ENCODE peak calls at places on chromosomes 12 and 14, in seven cellular contexts. T, K, M, Y, V, W and A are unnamed samples.

GRCh38 chr14:50804181-50804721 is 26.7 kb downstream of the NIN start:
- DNase-seq in W (no peak), M (no peak), V (no peak), K (no peak), Y (no peak), T (peak; percentile 78), A (no peak)

GRCh38 chr12:132711169-132711843 is 664 bp downstream of the PGAM5 start:
- DNase-seq in K (peak; percentile 37), Y (peak; percentile 72), W (no peak), V (no peak), M (no peak), T (peak; percentile 40), A (no peak)

GRCh38 chr12:93785262-93786010 is 108.3 kb downstream of the CRADD start:
- DNase-seq in Y (no peak), T (peak; percentile 90), K (peak; percentile 75), W (no peak), V (peak; percentile 85), M (peak; percentile 63), A (no peak)

GRCh38 chr12:68478516-68479260 is 132.0 kb upstream of the RAP1B start:
- DNase-seq in K (no peak), V (no peak), W (no peak), T (no peak), M (no peak), Y (no peak), A (no peak)

GRCh38 chr14:31605702-31606101 is 44.5 kb downstream of the NUBPL start:
- DNase-seq in K (no peak), Y (no peak), W (no peak), M (no peak), V (no peak), T (no peak), A (no peak)

GRCh38 chr12:52336641-52337040 is 15.4 kb upstream of the KRT83 start:
- DNase-seq in K (no peak), M (no peak), V (no peak), T (no peak), Y (no peak), W (no peak), A (no peak)

GRCh38 chr14:88852632-88853031 is 28.2 kb downstream of the TTC8 start:
- DNase-seq in M (no peak), T (no peak), K (no peak), V (no peak), W (no peak), Y (no peak), A (no peak)

GRCh38 chr12:14949631-14950030 is 11.3 kb upstream of the ERP27 start:
- DNase-seq in K (no peak), W (no peak), T (no peak), Y (no peak), M (no peak), V (no peak), A (no peak)

GRCh38 chr14:37129047-37129446 is 43.4 kb downstream of the SLC25A21 start:
- DNase-seq in V (no peak), Y (no peak), K (no peak), M (no peak), W (no peak), T (no peak), A (no peak)

GRCh38 chr14:74974364-74975058 is 19.1 kb upstream of the PGF start:
- DNase-seq in T (no peak), W (no peak), M (no peak), V (no peak), Y (no peak), K (no peak), A (no peak)

GRCh38 chr12:48349471-48349870 is 1.2 kb downstream of the ZNF641 start:
- DNase-seq in Y (no peak), V (no peak), K (no peak), T (peak; percentile 19), W (no peak), M (no peak), A (no peak)

GRCh38 chr12:122051231-122051876 is 27.2 kb upstream of the MLXIP start:
- DNase-seq in K (no peak), W (no peak), M (peak; percentile 25), T (peak; percentile 39), Y (no peak), V (no peak), A (no peak)

GRCh38 chr14:37602605-37603453 is 7.4 kb downstream of the TTC6 start:
- DNase-seq in M (peak; percentile 98), V (no peak), K (no peak), W (no peak), T (no peak), Y (no peak), A (no peak)

GRCh38 chr12:8894378-8894777 is 19.9 kb upstream of the PHC1 start:
- DNase-seq in T (no peak), Y (no peak), W (no peak), V (no peak), M (no peak), K (no peak), A (peak; percentile 32)

GRCh38 chr12:55188974-55189556 is 31.8 kb upstream of the OR10A7 start:
- DNase-seq in T (peak; percentile 87), W (peak; percentile 53), V (peak; percentile 69), M (peak; percentile 72), K (peak; percentile 86), Y (no peak), A (peak; percentile 81)

GRCh38 chr14:34722723-34723545 is 8.5 kb upstream of the CFL2 start:
- DNase-seq in T (peak; percentile 78), W (no peak), Y (peak; percentile 66), V (peak; percentile 61), K (peak; percentile 60), M (peak; percentile 71), A (peak; percentile 47)

GRCh38 chr14:77965919-77966435 is 166.1 kb downstream of the ADCK1 start:
- DNase-seq in W (peak; percentile 8), Y (peak; percentile 73), K (peak; percentile 27), T (peak; percentile 5), M (peak; percentile 27), V (no peak), A (no peak)

GRCh38 chr14:103808403-103809001 is 38.9 kb downstream of the PPP1R13B start:
- DNase-seq in M (peak; percentile 58), V (peak; percentile 58), W (no peak), K (peak; percentile 77), T (peak; percentile 69), Y (peak; percentile 82), A (no peak)

GRCh38 chr12:120856980-120857379 is 47.2 kb downstream of the SPPL3 start:
- DNase-seq in T (no peak), K (peak; percentile 23), W (no peak), V (peak; percentile 12), M (no peak), Y (no peak), A (no peak)

GRCh38 chr12:21607701-21608100 is 3.1 kb upstream of the GYS2 start:
- DNase-seq in V (peak; percentile 12), W (no peak), Y (no peak), T (peak; percentile 42), M (no peak), K (no peak), A (no peak)

GRCh38 chr14:87461704-87462103 is 531.3 kb downstream of the GALC start:
- DNase-seq in Y (no peak), W (no peak), K (no peak), V (no peak), M (no peak), T (no peak), A (no peak)

GRCh38 chr14:96662116-96662901 is 134.9 kb upstream of the VRK1 start:
- DNase-seq in M (no peak), Y (peak; percentile 42), W (no peak), V (no peak), T (no peak), K (no peak), A (peak; percentile 14)
- TF ChIP-seq POLR2AphosphoS5 in M (no peak), Y (no peak), W (no peak), V (no peak), T (no peak), K (no peak), A (no peak)

GRCh38 chr12:53959314-53959713 is 4.6 kb downstream of the HOXC12 start:
- DNase-seq in W (no peak), K (no peak), V (no peak), Y (no peak), T (no peak), M (no peak), A (no peak)

GRCh38 chr12:53961025-53961761 is 6.5 kb downstream of the HOXC12 start:
- DNase-seq in W (no peak), M (no peak), Y (no peak), V (no peak), T (no peak), K (peak; percentile 33), A (no peak)

GRCh38 chr12:53958128-53958527 is 3.4 kb downstream of the HOXC12 start:
- DNase-seq in M (no peak), W (no peak), Y (no peak), V (no peak), K (no peak), T (no peak), A (no peak)

GRCh38 chr12:53963005-53963404 is 8.3 kb downstream of the HOXC12 start:
- DNase-seq in T (no peak), W (no peak), M (no peak), K (no peak), V (no peak), Y (no peak), A (no peak)

DNA sequence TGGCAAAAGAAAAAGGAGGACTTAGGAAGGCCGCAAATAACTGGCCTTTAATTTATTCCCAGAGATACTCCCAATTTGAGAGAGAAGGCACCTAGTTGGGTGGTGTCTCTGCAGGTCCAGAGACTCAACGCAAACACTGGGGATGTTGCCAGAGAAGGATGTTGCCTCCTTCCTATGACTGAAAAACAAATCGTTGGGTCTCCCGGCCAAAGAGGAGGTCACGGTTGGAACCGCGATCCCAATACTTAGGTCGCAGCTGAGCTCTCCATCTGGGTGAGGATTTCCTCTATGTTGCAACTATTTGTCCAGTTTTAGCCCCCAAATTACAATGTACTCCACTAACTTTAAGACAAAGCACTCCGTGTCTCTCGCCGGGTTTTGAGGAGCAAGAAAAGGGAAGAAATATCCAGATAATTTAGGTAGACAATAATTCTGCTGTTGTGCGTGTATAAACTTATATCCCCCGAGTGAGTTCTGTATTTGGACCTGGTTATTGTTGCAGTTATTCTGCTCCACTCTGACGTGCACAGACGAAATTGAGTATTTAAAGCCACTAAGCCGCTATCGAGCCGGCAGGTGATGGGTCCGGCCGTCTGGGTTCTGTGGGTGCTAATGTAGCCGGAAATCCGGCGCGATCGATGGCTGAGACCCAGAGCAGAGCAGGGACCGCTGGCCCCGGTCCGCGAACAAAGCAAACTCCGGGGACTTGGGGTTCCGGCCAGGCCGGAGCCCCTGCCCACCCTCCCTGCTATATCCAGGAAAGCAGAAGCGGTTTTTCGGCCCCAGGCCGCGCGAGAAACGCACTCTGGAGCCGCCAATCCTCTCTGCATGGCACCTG is 5.7 kb downstream of the HOXC12 start:
- DNase-seq in K (no peak), T (no peak), M (no peak), Y (no peak), V (no peak), W (no peak), A (no peak)
- TF ChIP-seq EZH2 in K (no peak), T (peak; percentile 88), M (peak; percentile 78), Y (peak; percentile 93), V (no peak), W (no peak), A (no peak)

DNA sequence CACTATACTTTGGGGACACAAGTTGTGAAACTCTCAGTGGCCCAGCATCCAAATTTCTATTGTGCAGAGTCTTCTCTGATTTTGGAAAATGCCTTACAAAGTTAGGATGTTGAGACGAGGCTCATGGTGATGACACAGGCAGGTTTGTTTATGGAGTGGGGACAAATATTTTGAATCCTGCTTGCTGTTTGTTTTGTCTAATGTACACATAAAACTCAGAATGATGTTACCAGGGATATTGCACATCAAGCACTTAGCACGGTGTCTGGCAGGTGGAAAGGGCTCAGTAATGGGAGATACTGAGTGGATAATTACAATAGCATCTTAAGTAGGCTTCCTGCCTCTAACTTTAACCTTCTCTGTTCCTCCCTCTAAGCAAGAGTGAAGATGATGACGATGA is 628.9 kb upstream of the TBX3 start:
- DNase-seq in T (no peak), W (no peak), V (no peak), M (no peak), K (no peak), Y (no peak), A (no peak)
- H3K9ac ChIP-seq in T (no peak overlapping the region), W (no peak overlapping the region), V (no peak overlapping the region), M (no peak overlapping the region), K (no peak overlapping the region), Y (no peak overlapping the region), A (no peak overlapping the region)

GRCh38 chr12:91021076-91021475 is 16.3 kb upstream of the EPYC start:
- DNase-seq in V (no peak), M (no peak), Y (no peak), K (no peak), W (no peak), T (peak; percentile 4), A (no peak)
- TF ChIP-seq POLR2AphosphoS5 in V (no peak), M (no peak), Y (no peak), K (no peak), W (no peak), T (no peak), A (no peak)